ENCODE peak calls at places on chromosome 17, in ten cellular contexts. F is astrocyte, H is upper lobe of right lung, X is stomach, Q is AG04449, U is fibroblast of mammary gland, J is IMR-90, N is AG04450, K is mammary epithelial cell, Y is fibroblast of villous mesenchyme. V is an unnamed sample.

GRCh38 chr17:1270210-1271019 is at the start of gene BHLHA9:
- DNase-seq in U (no peak), Y (no peak), N (no peak), J (no peak), K (no peak), F (no peak), Q (no peak), H (no peak), X (no peak), V (no peak)

GRCh38 chr17:5893741-5894140 is 176.4 kb upstream of the WSCD1 start:
- DNase-seq in H (no peak), J (no peak), Q (no peak), U (no peak), Y (no peak), K (no peak), F (no peak), N (no peak), X (no peak), V (no peak)

GRCh38 chr17:73003487-73003886 is 89.0 kb downstream of the SLC39A11 start:
- DNase-seq in Q (no peak), U (no peak), H (no peak), N (no peak), X (no peak), K (peak), F (no peak), J (no peak), Y (no peak), V (no peak)

GRCh38 chr17:81309140-81309858 is 14.2 kb upstream of the SLC38A10 start:
- DNase-seq in J (peak), U (peak), X (peak), N (no peak), K (peak), Q (no peak), H (peak), Y (peak), F (no peak), V (peak)

GRCh38 chr17:1648582-1649115 is 1.0 kb downstream of the RILP start:
- DNase-seq in H (peak), Y (peak), X (peak), N (peak), K (peak), U (peak), Q (peak), F (peak), J (peak), V (peak)

GRCh38 chr17:73074515-73074914 is 18.0 kb downstream of the SLC39A11 start:
- DNase-seq in K (no peak), N (no peak), Q (no peak), J (no peak), X (no peak), H (no peak), U (no peak), Y (no peak), F (no peak), V (no peak)

GRCh38 chr17:45700171-45701090 is 83.7 kb upstream of the CRHR1 start:
- DNase-seq in N (no peak), K (peak), J (no peak), F (no peak), U (no peak), Q (no peak), H (no peak), Y (no peak), X (no peak), V (no peak)

GRCh38 chr17:75864448-75864871 is 9.3 kb upstream of the WBP2 start:
- DNase-seq in K (no peak), J (peak), N (peak), F (peak), X (peak), U (peak), Y (peak), Q (no peak), H (peak), V (peak)

GRCh38 chr17:75738218-75738802 is 17.1 kb downstream of the ITGB4 start:
- DNase-seq in X (no peak), U (peak), Y (no peak), K (no peak), F (no peak), Q (no peak), J (peak), H (no peak), N (no peak), V (peak)

GRCh38 chr17:74499992-74500391 is 31.3 kb downstream of the CD300LB start:
- DNase-seq in Q (no peak), X (no peak), Y (no peak), N (no peak), F (no peak), H (peak), J (no peak), U (no peak), K (no peak), V (no peak)

GRCh38 chr17:39981207-39982068 is 831 bp downstream of the PSMD3 start:
- DNase-seq in H (no peak), K (no peak), Y (peak), U (no peak), F (no peak), Q (no peak), X (no peak), J (no peak), N (no peak), V (no peak)

GRCh38 chr17:45290269-45290765 is 26.5 kb downstream of the MAP3K14 start:
- DNase-seq in K (no peak), F (no peak), H (no peak), J (no peak), U (no peak), Q (no peak), X (no peak), Y (no peak), N (no peak), V (no peak)

GRCh38 chr17:41223821-41224220 is 2.6 kb upstream of the KRTAP9-2 start:
- DNase-seq in Q (peak), F (no peak), J (peak), N (no peak), H (no peak), X (no peak), Y (peak), U (peak), K (no peak), V (peak)

GRCh38 chr17:48546924-48547838 is 2.3 kb upstream of the HOXB2 start:
- DNase-seq in U (no peak), Q (no peak), H (no peak), J (peak), X (no peak), F (no peak), N (no peak), K (peak), Y (peak), V (no peak)

GRCh38 chr17:74870512-74870911 is 2.3 kb downstream of the FDXR start:
- DNase-seq in Q (no peak), J (peak), K (no peak), N (no peak), X (no peak), F (peak), Y (peak), U (peak), H (no peak), V (peak)

GRCh38 chr17:3986270-3986938 is 22.2 kb upstream of the ATP2A3 start:
- DNase-seq in H (peak), Q (no peak), N (no peak), J (no peak), F (no peak), Y (no peak), X (peak), K (peak), U (no peak), V (no peak)

GRCh38 chr17:82900741-82901140 is 60.9 kb upstream of the ZNF750 start:
- DNase-seq in J (peak), X (no peak), K (no peak), U (peak), N (no peak), Q (no peak), Y (peak), F (peak), H (no peak), V (no peak)
- H3K4me3 ChIP-seq in J (no peak), X (no peak), K (no peak), U (no peak), N (no peak), Q (no peak), Y (no peak), F (no peak), H (no peak), V (no peak)

GRCh38 chr17:62720126-62720850 is 87.8 kb downstream of the MARCHF10 start:
- DNase-seq in F (peak), U (no peak), Q (no peak), H (no peak), N (no peak), J (no peak), K (no peak), Y (no peak), X (no peak), V (no peak)
- TF ChIP-seq CTCF in F (peak), U (peak), Q (no peak), H (peak), N (peak), J (no peak), K (peak), Y (peak), X (peak), V (peak)

GRCh38 chr17:27783951-27784350 is 16.4 kb downstream of the NOS2 start:
- DNase-seq in K (no peak), X (no peak), F (peak), N (no peak), U (no peak), J (no peak), Y (no peak), Q (no peak), H (no peak), V (no peak)
- H3K4me3 ChIP-seq in K (no peak), X (no peak), F (no peak), N (no peak), U (no peak), J (no peak), Y (no peak), Q (no peak), H (no peak), V (no peak)

GRCh38 chr17:62692721-62693431 is 65.4 kb downstream of the MRC2 start:
- DNase-seq in N (no peak), K (no peak), U (peak), X (no peak), J (no peak), Q (no peak), H (no peak), F (no peak), Y (peak), V (peak)
- TF ChIP-seq CTCF in N (peak), K (peak), U (peak), X (peak), J (peak), Q (peak), H (peak), F (peak), Y (peak), V (peak)

GRCh38 chr17:13575922-13576419 is 25.8 kb downstream of the HS3ST3A1 start:
- DNase-seq in X (no peak), K (no peak), H (no peak), N (no peak), U (peak), J (peak), F (peak), Q (no peak), Y (no peak), V (no peak)
- H3K4me3 ChIP-seq in X (no peak), K (no peak), H (no peak), N (no peak), U (no peak), J (no peak), F (no peak), Q (no peak), Y (no peak), V (no peak)

GRCh38 chr17:66464921-66465320 is 162.5 kb downstream of the PRKCA start:
- DNase-seq in Q (no peak), K (no peak), H (no peak), N (no peak), J (peak), U (peak), X (no peak), Y (peak), F (no peak), V (no peak)
- TF ChIP-seq CTCF in Q (no peak), K (no peak), H (no peak), N (no peak), J (no peak), U (no peak), X (no peak), Y (no peak), F (no peak), V (no peak)

DNA sequence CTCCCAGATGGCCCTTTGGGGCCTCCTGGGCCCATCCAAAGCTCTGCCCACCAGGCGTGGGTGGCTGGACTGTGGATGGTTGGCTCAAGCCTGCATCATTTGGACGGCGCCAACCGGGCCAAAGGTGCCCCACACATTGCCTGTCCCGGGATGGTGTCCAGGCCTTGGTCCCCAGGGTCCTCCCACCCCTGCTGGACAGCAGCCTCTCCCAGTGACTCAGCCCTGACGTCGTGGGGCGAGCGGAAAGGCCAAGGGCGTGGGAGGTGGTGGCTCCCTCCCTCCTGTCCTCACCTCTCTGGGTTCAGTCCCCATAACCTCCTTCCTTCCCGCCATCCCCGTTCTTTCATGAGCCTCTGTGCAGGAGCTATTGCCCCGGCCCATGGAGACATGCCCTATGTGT is 42.1 kb upstream of the DLX4 start:
- DNase-seq in U (peak), X (no peak), H (no peak), Q (no peak), N (no peak), K (no peak), J (no peak), F (no peak), Y (peak), V (peak)
- H3K4me3 ChIP-seq in U (no peak), X (no peak), H (no peak), Q (no peak), N (no peak), K (no peak), J (no peak), F (no peak), Y (no peak), V (no peak)

DNA sequence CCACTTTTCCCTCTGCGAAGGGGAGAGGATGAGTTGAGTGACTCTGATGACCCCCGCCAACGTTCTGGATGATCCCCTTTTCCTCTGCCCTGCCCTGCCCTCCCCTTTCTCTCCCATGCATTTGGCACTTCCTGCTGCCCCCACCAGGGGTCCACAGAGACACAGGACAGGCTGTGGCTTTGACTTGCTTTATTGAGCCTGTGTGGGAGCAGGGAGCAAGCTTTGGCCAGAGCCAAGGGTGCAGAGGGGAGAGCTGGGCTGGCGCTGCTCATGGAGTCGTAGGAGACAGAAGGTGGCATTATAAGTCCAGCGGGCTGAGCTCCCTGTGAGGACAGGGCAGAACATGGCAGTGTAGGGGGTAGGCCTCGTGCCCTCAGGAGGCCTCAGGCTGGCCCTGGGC is 1.6 kb downstream of the PPY start:
- DNase-seq in Y (peak), N (no peak), X (no peak), U (no peak), H (no peak), F (no peak), J (peak), K (no peak), Q (no peak), V (peak)
- TF ChIP-seq CTCF in Y (peak), N (peak), X (peak), U (peak), H (no peak), F (peak), J (peak), K (peak), Q (peak), V (peak)

DNA sequence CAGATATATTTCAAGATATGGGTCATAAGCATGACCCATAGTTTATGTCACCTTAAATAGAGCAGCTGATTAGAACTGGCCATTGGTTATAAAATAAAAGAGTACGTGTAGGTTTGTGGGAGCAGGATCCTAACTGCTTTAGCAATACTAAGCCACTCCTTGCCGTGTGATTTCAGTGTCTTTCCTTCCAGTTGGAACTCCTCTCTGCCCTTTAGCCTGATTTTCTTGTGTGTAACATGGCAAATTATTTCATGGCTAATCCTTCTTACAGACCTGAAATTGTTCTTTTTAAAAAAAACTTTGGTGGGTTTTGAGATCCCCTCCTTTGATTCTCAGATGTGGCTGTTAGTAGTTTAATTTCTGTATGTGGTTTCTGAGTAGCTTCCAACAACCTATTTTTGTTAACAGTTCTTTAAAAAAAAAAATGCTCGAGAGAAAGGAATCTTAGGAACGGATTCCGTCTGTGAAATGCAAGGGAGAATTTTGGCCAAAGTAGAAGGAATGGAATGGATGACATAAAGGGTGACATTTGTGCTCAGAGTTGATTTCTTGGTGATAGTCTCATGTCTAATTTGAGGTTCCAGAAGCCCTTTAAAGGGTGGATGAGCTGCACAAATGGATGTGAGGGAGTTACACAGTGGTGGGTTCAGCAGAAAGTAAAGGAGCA is 40.0 kb downstream of the DHRS7B start:
- DNase-seq in N (no peak), H (no peak), Y (peak), U (peak), K (no peak), Q (peak), J (peak), F (peak), X (no peak), V (peak)
- H3K4me3 ChIP-seq in N (no peak), H (peak), Y (no peak), U (no peak), K (no peak), Q (no peak), J (no peak), F (no peak), X (no peak), V (no peak)